ENCODE peak calls at places on chromosomes 2 and 18, in seven cellular contexts. X is stimulated activated CD4-positive, alpha-beta T cell treated with anti-CD3 and anti-CD28 coated beads, Interleukin-2, amount 100 ng/mL, for 24 hours; C is astrocyte of the spinal cord; S is activated naive CD4-positive, alpha-beta T cell; Y is effector memory CD4-positive, alpha-beta T cell; V is AG09319; B is T-cell. E is an unnamed sample.

GRCh38 chr2:186575856-186576255 is 14.0 kb upstream of the ITGAV start:
- DNase-seq in V (no peak), X (no peak), Y (no peak), S (no peak), C (peak), B (no peak), E (no peak)

GRCh38 chr18:64566461-64566860 is 417.6 kb upstream of the LINC00305 start:
- DNase-seq in V (no peak), B (no peak), C (no peak), S (no peak), Y (no peak), X (no peak), E (no peak)

GRCh38 chr2:109209412-109209811 is 80.4 kb downstream of the SH3RF3 start:
- DNase-seq in V (no peak), S (no peak), C (peak), Y (no peak), B (no peak), X (no peak), E (no peak)

GRCh38 chr18:11309172-11309571 is 159.8 kb upstream of the PIEZO2 start:
- DNase-seq in C (no peak), B (no peak), X (no peak), S (no peak), Y (no peak), V (no peak), E (no peak)

GRCh38 chr18:45923138-45923537 is 44.0 kb downstream of the EPG5 start:
- DNase-seq in C (no peak), B (no peak), X (no peak), S (no peak), Y (no peak), V (no peak), E (no peak)

GRCh38 chr2:216142540-216142939 is 33.4 kb downstream of the XRCC5 start:
- DNase-seq in X (peak), V (peak), S (no peak), C (peak), B (no peak), Y (no peak), E (no peak)

GRCh38 chr2:54624611-54625071 is 98.8 kb upstream of the EML6 start:
- DNase-seq in S (no peak), X (no peak), Y (no peak), B (no peak), V (no peak), C (peak), E (no peak)

GRCh38 chr2:37575780-37576179 is 95.7 kb downstream of the CDC42EP3 start:
- DNase-seq in V (no peak), C (no peak), S (no peak), B (no peak), Y (no peak), X (no peak), E (no peak)

GRCh38 chr18:390748-391478 is 109.6 kb downstream of the COLEC12 start:
- DNase-seq in S (no peak), Y (no peak), X (no peak), C (no peak), B (no peak), V (no peak), E (no peak)

GRCh38 chr18:71431171-71431570 is 1113.0 kb downstream of the CBLN2 start:
- DNase-seq in B (no peak), C (no peak), Y (no peak), S (no peak), V (no peak), X (no peak), E (no peak)

GRCh38 chr2:149559341-149560068 is 28.1 kb downstream of the MMADHC start:
- DNase-seq in Y (no peak), C (no peak), X (no peak), B (no peak), V (no peak), S (no peak), E (no peak)

GRCh38 chr2:223970343-223971128 is 13.3 kb downstream of the MRPL44 start:
- DNase-seq in Y (no peak), V (peak), C (peak), X (peak), B (no peak), S (peak), E (peak)

GRCh38 chr2:74835831-74836674 is 2.1 kb downstream of the HK2 start:
- DNase-seq in C (peak), B (no peak), Y (no peak), V (no peak), X (no peak), S (no peak), E (peak)

GRCh38 chr18:62844850-62845643 is 129.7 kb downstream of the PHLPP1 start:
- DNase-seq in V (no peak), S (no peak), B (no peak), X (peak), C (no peak), Y (no peak), E (no peak)

GRCh38 chr2:159091981-159092380 is 123.5 kb downstream of the TANC1 start:
- DNase-seq in S (no peak), X (no peak), Y (no peak), V (no peak), B (no peak), C (no peak), E (no peak)